ENCODE peak calls at places on chromosome 4, in six cellular contexts. One of them, this sample, is unnamed.

GRCh38 chr4:25813705-25814104 is 49.1 kb downstream of the SEL1L3 start:
- DNase-seq in stromal cell of bone marrow: no peak
- DNase-seq in EH: peak
- DNase-seq in AG10803: peak
- DNase-seq in D341Med: no peak
- DNase-seq in progenitor cell of endocrine pancreas: no peak
- DNase-seq in this sample: no peak

GRCh38 chr4:107276052-107276451 is 239.9 kb upstream of the DKK2 start:
- DNase-seq in stromal cell of bone marrow: no peak
- DNase-seq in EH: no peak
- DNase-seq in AG10803: no peak
- DNase-seq in D341Med: no peak
- DNase-seq in progenitor cell of endocrine pancreas: no peak
- DNase-seq in this sample: no peak

GRCh38 chr4:150232029-150232428 is 153.8 kb downstream of the DCLK2 start:
- DNase-seq in stromal cell of bone marrow: no peak
- DNase-seq in EH: peak
- DNase-seq in AG10803: no peak
- DNase-seq in D341Med: no peak
- DNase-seq in progenitor cell of endocrine pancreas: no peak
- DNase-seq in this sample: no peak

GRCh38 chr4:38615847-38616246 is 48.2 kb upstream of the KLF3 start:
- DNase-seq in stromal cell of bone marrow: no peak
- DNase-seq in EH: no peak
- DNase-seq in AG10803: no peak
- DNase-seq in D341Med: no peak
- DNase-seq in progenitor cell of endocrine pancreas: no peak
- DNase-seq in this sample: no peak

GRCh38 chr4:10079951-10080873 is 36.4 kb downstream of the WDR1 start:
- DNase-seq in stromal cell of bone marrow: no peak
- DNase-seq in EH: no peak
- DNase-seq in AG10803: no peak
- DNase-seq in D341Med: no peak
- DNase-seq in progenitor cell of endocrine pancreas: no peak
- DNase-seq in this sample: no peak

GRCh38 chr4:98603683-98604573 is 54.5 kb downstream of the TSPAN5 start:
- DNase-seq in stromal cell of bone marrow: peak
- DNase-seq in EH: peak
- DNase-seq in AG10803: peak
- DNase-seq in D341Med: no peak
- DNase-seq in progenitor cell of endocrine pancreas: no peak
- DNase-seq in this sample: no peak

GRCh38 chr4:174461438-174462106 is 60.7 kb downstream of the HPGD start:
- DNase-seq in stromal cell of bone marrow: no peak
- DNase-seq in EH: no peak
- DNase-seq in AG10803: no peak
- DNase-seq in D341Med: no peak
- DNase-seq in progenitor cell of endocrine pancreas: no peak
- DNase-seq in this sample: no peak

GRCh38 chr4:186707574-186707973 is 16.1 kb downstream of the FAT1 start:
- DNase-seq in stromal cell of bone marrow: no peak
- DNase-seq in EH: no peak
- DNase-seq in AG10803: no peak
- DNase-seq in D341Med: no peak
- DNase-seq in progenitor cell of endocrine pancreas: no peak
- DNase-seq in this sample: no peak

GRCh38 chr4:30917946-30918345 is 197.8 kb downstream of the PCDH7 start:
- DNase-seq in stromal cell of bone marrow: no peak
- DNase-seq in EH: no peak
- DNase-seq in AG10803: no peak
- DNase-seq in D341Med: no peak
- DNase-seq in progenitor cell of endocrine pancreas: no peak
- DNase-seq in this sample: no peak

GRCh38 chr4:69881173-69881773 is 21.3 kb upstream of the SULT1E1 start:
- DNase-seq in stromal cell of bone marrow: peak
- DNase-seq in EH: peak
- DNase-seq in AG10803: peak
- DNase-seq in D341Med: peak
- DNase-seq in progenitor cell of endocrine pancreas: no peak
- DNase-seq in this sample: no peak

GRCh38 chr4:82741188-82741587 is 57.4 kb downstream of the SCD5 start:
- DNase-seq in stromal cell of bone marrow: no peak
- DNase-seq in EH: no peak
- DNase-seq in AG10803: no peak
- DNase-seq in D341Med: no peak
- DNase-seq in progenitor cell of endocrine pancreas: no peak
- DNase-seq in this sample: no peak

GRCh38 chr4:113049421-113050355 is at the start of gene ANK2:
- DNase-seq in stromal cell of bone marrow: no peak
- DNase-seq in EH: peak
- DNase-seq in AG10803: peak
- DNase-seq in D341Med: peak
- DNase-seq in progenitor cell of endocrine pancreas: peak
- DNase-seq in this sample: no peak

GRCh38 chr4:139085141-139085540 is 69.6 kb downstream of the NOCT start:
- DNase-seq in stromal cell of bone marrow: no peak
- DNase-seq in EH: peak
- DNase-seq in AG10803: peak
- DNase-seq in D341Med: no peak
- DNase-seq in progenitor cell of endocrine pancreas: no peak
- DNase-seq in this sample: no peak

GRCh38 chr4:164169591-164169990 is 584.3 kb upstream of the SMIM31 start:
- DNase-seq in stromal cell of bone marrow: no peak
- DNase-seq in EH: no peak
- DNase-seq in AG10803: no peak
- DNase-seq in D341Med: no peak
- DNase-seq in progenitor cell of endocrine pancreas: no peak
- DNase-seq in this sample: no peak

GRCh38 chr4:118270492-118270891 is 82.3 kb downstream of the PRSS12 start:
- DNase-seq in stromal cell of bone marrow: no peak
- DNase-seq in EH: peak
- DNase-seq in AG10803: peak
- DNase-seq in D341Med: no peak
- DNase-seq in progenitor cell of endocrine pancreas: no peak
- DNase-seq in this sample: no peak

GRCh38 chr4:10183462-10183861 is 66.9 kb upstream of the WDR1 start:
- DNase-seq in stromal cell of bone marrow: no peak
- DNase-seq in EH: peak
- DNase-seq in AG10803: peak
- DNase-seq in D341Med: no peak
- DNase-seq in progenitor cell of endocrine pancreas: no peak
- DNase-seq in this sample: no peak

GRCh38 chr4:41913509-41913908 is 21.7 kb upstream of the TMEM33 start:
- DNase-seq in stromal cell of bone marrow: no peak
- DNase-seq in EH: no peak
- DNase-seq in AG10803: no peak
- DNase-seq in D341Med: no peak
- DNase-seq in progenitor cell of endocrine pancreas: no peak
- DNase-seq in this sample: no peak

GRCh38 chr4:40475609-40476008 is 140.5 kb downstream of the CHRNA9 start:
- DNase-seq in stromal cell of bone marrow: no peak
- DNase-seq in EH: no peak
- DNase-seq in AG10803: no peak
- DNase-seq in D341Med: no peak
- DNase-seq in progenitor cell of endocrine pancreas: no peak
- DNase-seq in this sample: no peak

GRCh38 chr4:53781614-53782467 is 190.6 kb upstream of the LNX1 start:
- DNase-seq in stromal cell of bone marrow: no peak
- DNase-seq in EH: peak
- DNase-seq in AG10803: no peak
- DNase-seq in D341Med: no peak
- DNase-seq in progenitor cell of endocrine pancreas: no peak
- DNase-seq in this sample: no peak

GRCh38 chr4:185941476-185941875 is 127.5 kb upstream of the TLR3 start:
- DNase-seq in stromal cell of bone marrow: no peak
- DNase-seq in EH: no peak
- DNase-seq in AG10803: no peak
- DNase-seq in D341Med: no peak
- DNase-seq in progenitor cell of endocrine pancreas: no peak
- DNase-seq in this sample: no peak

GRCh38 chr4:121449416-121449815 is 68.6 kb upstream of the QRFPR start:
- DNase-seq in stromal cell of bone marrow: no peak
- DNase-seq in EH: no peak
- DNase-seq in AG10803: no peak
- DNase-seq in D341Med: no peak
- DNase-seq in progenitor cell of endocrine pancreas: no peak
- DNase-seq in this sample: no peak

GRCh38 chr4:153465922-153466636 is at the start of gene TMEM131L:
- DNase-seq in stromal cell of bone marrow: no peak
- DNase-seq in EH: peak
- DNase-seq in AG10803: peak
- DNase-seq in D341Med: peak
- DNase-seq in progenitor cell of endocrine pancreas: peak
- DNase-seq in this sample: peak

GRCh38 chr4:64975177-64975576 is 565.9 kb upstream of the TECRL start:
- DNase-seq in stromal cell of bone marrow: no peak
- DNase-seq in EH: no peak
- DNase-seq in AG10803: no peak
- DNase-seq in D341Med: no peak
- DNase-seq in progenitor cell of endocrine pancreas: no peak
- DNase-seq in this sample: no peak

GRCh38 chr4:7390366-7390765 is 44.4 kb downstream of the PSAPL1 start:
- DNase-seq in stromal cell of bone marrow: no peak
- DNase-seq in EH: no peak
- DNase-seq in AG10803: no peak
- DNase-seq in D341Med: peak
- DNase-seq in progenitor cell of endocrine pancreas: no peak
- DNase-seq in this sample: peak

GRCh38 chr4:76850010-76850441 is 47.9 kb downstream of the SOWAHB start:
- DNase-seq in stromal cell of bone marrow: peak
- DNase-seq in EH: peak
- DNase-seq in AG10803: peak
- DNase-seq in D341Med: no peak
- DNase-seq in progenitor cell of endocrine pancreas: no peak
- DNase-seq in this sample: no peak

GRCh38 chr4:113978561-113979156 is 788 bp downstream of the ARSJ start:
- DNase-seq in stromal cell of bone marrow: no peak
- DNase-seq in EH: peak
- DNase-seq in AG10803: no peak
- DNase-seq in D341Med: peak
- DNase-seq in progenitor cell of endocrine pancreas: no peak
- DNase-seq in this sample: no peak

GRCh38 chr4:102640669-102641068 is 120.1 kb downstream of the MANBA start:
- DNase-seq in stromal cell of bone marrow: peak
- DNase-seq in EH: peak
- DNase-seq in AG10803: peak
- DNase-seq in D341Med: no peak
- DNase-seq in progenitor cell of endocrine pancreas: no peak
- DNase-seq in this sample: no peak

GRCh38 chr4:161336016-161336415 is 827.8 kb downstream of the FSTL5 start:
- DNase-seq in stromal cell of bone marrow: no peak
- DNase-seq in EH: no peak
- DNase-seq in AG10803: peak
- DNase-seq in D341Med: no peak
- DNase-seq in progenitor cell of endocrine pancreas: no peak
- DNase-seq in this sample: no peak

GRCh38 chr4:173745765-173746164 is 215.7 kb upstream of the HAND2 start:
- DNase-seq in stromal cell of bone marrow: no peak
- DNase-seq in EH: no peak
- DNase-seq in AG10803: no peak
- DNase-seq in D341Med: no peak
- DNase-seq in progenitor cell of endocrine pancreas: no peak
- DNase-seq in this sample: no peak

GRCh38 chr4:117010695-117011094 is 74.7 kb downstream of the TRAM1L1 start:
- DNase-seq in stromal cell of bone marrow: no peak
- DNase-seq in EH: no peak
- DNase-seq in AG10803: no peak
- DNase-seq in D341Med: no peak
- DNase-seq in progenitor cell of endocrine pancreas: no peak
- DNase-seq in this sample: no peak

GRCh38 chr4:151468715-151469696 is 60.0 kb downstream of the FHIP1A start:
- DNase-seq in stromal cell of bone marrow: no peak
- DNase-seq in EH: peak
- DNase-seq in AG10803: no peak
- DNase-seq in D341Med: no peak
- DNase-seq in progenitor cell of endocrine pancreas: no peak
- DNase-seq in this sample: no peak

GRCh38 chr4:78552398-78553396 is 1.1 kb downstream of the ANXA3 start:
- DNase-seq in stromal cell of bone marrow: no peak
- DNase-seq in EH: no peak
- DNase-seq in AG10803: no peak
- DNase-seq in D341Med: no peak
- DNase-seq in progenitor cell of endocrine pancreas: peak
- DNase-seq in this sample: no peak

GRCh38 chr4:80237992-80238391 is 28.5 kb upstream of the FGF5 start:
- DNase-seq in stromal cell of bone marrow: peak
- DNase-seq in EH: peak
- DNase-seq in AG10803: peak
- DNase-seq in D341Med: no peak
- DNase-seq in progenitor cell of endocrine pancreas: no peak
- DNase-seq in this sample: no peak

GRCh38 chr4:63553123-63553522 is 856.1 kb downstream of the TECRL start:
- DNase-seq in stromal cell of bone marrow: no peak
- DNase-seq in EH: no peak
- DNase-seq in AG10803: no peak
- DNase-seq in D341Med: no peak
- DNase-seq in progenitor cell of endocrine pancreas: no peak
- DNase-seq in this sample: no peak

GRCh38 chr4:123825596-123826291 is 429.1 kb downstream of the SPRY1 start:
- DNase-seq in stromal cell of bone marrow: peak
- DNase-seq in EH: peak
- DNase-seq in AG10803: no peak
- DNase-seq in D341Med: no peak
- DNase-seq in progenitor cell of endocrine pancreas: no peak
- DNase-seq in this sample: no peak